ENCODE peak calls at places on chromosomes 13 and 19, in nine cellular contexts. M is tibial nerve, G is stomach, F is ovary, W is HepG2, R is esophagus muscularis mucosa, L is H1, S is transverse colon, C is K562. N is an unnamed sample.

GRCh38 chr13:64377606-64378005 is 2852.5 kb downstream of the PCDH9 start:
- DNase-seq in L (no peak), W (no peak), G (no peak), M (no peak), F (no peak), C (no peak), S (no peak), R (no peak), N (no peak)

GRCh38 chr13:27920677-27921420 is 1.0 kb downstream of the PDX1 start:
- DNase-seq in R (no peak), G (no peak), C (no peak), S (no peak), L (peak; percentile 66), F (no peak), M (no peak), W (no peak), N (peak; percentile 6)

GRCh38 chr13:64453831-64454230 is 2776.3 kb downstream of the PCDH9 start:
- DNase-seq in L (no peak), W (no peak), M (no peak), G (no peak), F (no peak), C (no peak), S (no peak), R (no peak), N (no peak)

GRCh38 chr13:97982286-97982685 is 28.8 kb downstream of the IPO5 start:
- DNase-seq in G (no peak), S (no peak), F (no peak), R (no peak), M (no peak), W (no peak), L (no peak), C (no peak), N (no peak)

GRCh38 chr13:50393641-50394040 is 378.4 kb downstream of the KCNRG start:
- DNase-seq in R (no peak), S (no peak), M (no peak), G (no peak), L (no peak), W (no peak), F (no peak), C (no peak), N (no peak)

GRCh38 chr19:12763100-12763499 is 11.5 kb downstream of the BEST2 start:
- DNase-seq in W (no peak), R (no peak), G (no peak), M (no peak), S (no peak), L (no peak), F (no peak), C (no peak), N (no peak)

GRCh38 chr19:5355076-5355475 is 14.5 kb upstream of the PTPRS start:
- DNase-seq in F (no peak), M (no peak), S (no peak), G (no peak), C (no peak), R (no peak), L (no peak), W (no peak), N (no peak)

GRCh38 chr19:34179066-34179465 is 6.8 kb downstream of the LSM14A start:
- DNase-seq in C (no peak), L (no peak), S (no peak), F (no peak), G (no peak), M (no peak), R (no peak), W (no peak), N (no peak)

GRCh38 chr19:7654401-7654800 is 14.4 kb upstream of the RETN start:
- DNase-seq in C (no peak), F (no peak), G (no peak), R (no peak), S (no peak), L (no peak), M (no peak), W (no peak), N (no peak)

DNA sequence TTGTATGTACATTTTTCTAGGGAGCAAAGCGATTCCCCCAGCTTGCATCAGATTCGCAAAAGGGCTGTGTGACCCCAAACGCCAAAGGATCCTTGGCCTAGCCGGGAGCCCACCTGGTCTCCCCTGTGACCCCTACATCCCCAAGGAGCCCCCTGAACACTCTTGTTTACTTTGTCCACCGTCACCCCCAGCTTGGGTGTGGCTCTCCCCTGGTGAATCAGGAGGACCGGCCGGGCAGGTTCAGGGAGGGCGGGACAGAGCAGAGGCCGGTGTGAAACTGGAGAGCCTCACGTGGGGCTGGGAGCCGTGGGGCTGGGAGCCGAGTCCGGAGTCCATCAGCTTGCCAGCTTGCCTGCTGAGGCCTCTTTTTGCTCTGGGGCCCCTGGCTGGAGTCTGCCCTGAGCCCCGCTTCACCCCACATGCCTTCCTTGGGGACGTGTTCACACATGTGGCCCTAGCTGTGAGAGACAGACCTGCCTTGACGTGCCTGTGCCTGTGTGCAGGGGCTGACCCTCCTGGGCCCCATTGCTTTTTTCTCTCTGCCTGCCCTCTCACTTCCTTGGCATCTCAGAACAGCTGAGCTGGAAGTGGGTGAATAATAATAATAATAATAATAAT is 2.0 kb downstream of the ITPKC start:
- DNase-seq in W (peak; percentile 79), C (peak; percentile 62), F (peak; percentile 63), S (peak; percentile 93), L (no peak), M (peak; percentile 58), G (peak; percentile 92), R (no peak), N (peak; percentile 83)
- TF ChIP-seq EP300 in W (no peak), C (no peak), F (no peak), S (peak; percentile 58), L (no peak), M (peak; percentile 46), G (no peak), R (no peak), N (no peak)

DNA sequence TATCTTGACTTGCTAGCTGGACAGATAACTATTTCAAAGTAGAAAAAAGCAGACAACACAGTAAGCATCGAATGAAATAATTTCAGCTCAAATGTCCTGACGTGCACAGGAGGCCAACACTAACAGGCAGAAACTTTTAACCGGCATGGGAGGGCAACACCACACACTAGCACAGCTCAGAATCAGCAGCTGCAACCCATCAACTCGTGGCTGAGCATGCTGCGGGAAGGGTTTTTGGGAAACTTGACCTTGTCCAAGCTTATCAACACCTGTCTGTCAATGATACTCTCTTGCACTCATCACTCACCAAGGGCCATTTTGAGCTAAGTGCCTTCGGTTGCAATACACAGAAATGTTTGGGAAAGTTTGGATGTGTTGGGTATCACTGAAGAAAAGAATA is 483.8 kb downstream of the TSHZ3 start:
- DNase-seq in S (no peak), W (no peak), G (no peak), R (no peak), C (no peak), M (no peak), L (no peak), F (no peak), N (no peak)
- TF ChIP-seq EP300 in S (no peak), W (no peak), G (no peak), R (no peak), C (no peak), M (no peak), L (no peak), F (no peak), N (no peak)

GRCh38 chr13:30156270-30156669 is 151.1 kb downstream of the KATNAL1 start:
- DNase-seq in C (no peak), F (no peak), S (no peak), L (no peak), M (no peak), R (no peak), G (no peak), W (no peak), N (no peak)

GRCh38 chr13:30157616-30157993 is 149.7 kb downstream of the KATNAL1 start:
- DNase-seq in R (no peak), S (no peak), L (no peak), F (no peak), W (no peak), G (no peak), M (no peak), C (no peak), N (no peak)

GRCh38 chr13:30156826-30157615 is 150.3 kb downstream of the KATNAL1 start:
- DNase-seq in M (no peak), L (no peak), G (no peak), C (no peak), W (no peak), R (no peak), F (no peak), S (no peak), N (no peak)

GRCh38 chr13:30158774-30159445 is 148.4 kb downstream of the KATNAL1 start:
- DNase-seq in L (no peak), C (no peak), R (no peak), G (peak; percentile 53), M (peak; percentile 32), F (no peak), S (no peak), W (no peak), N (no peak)

DNA sequence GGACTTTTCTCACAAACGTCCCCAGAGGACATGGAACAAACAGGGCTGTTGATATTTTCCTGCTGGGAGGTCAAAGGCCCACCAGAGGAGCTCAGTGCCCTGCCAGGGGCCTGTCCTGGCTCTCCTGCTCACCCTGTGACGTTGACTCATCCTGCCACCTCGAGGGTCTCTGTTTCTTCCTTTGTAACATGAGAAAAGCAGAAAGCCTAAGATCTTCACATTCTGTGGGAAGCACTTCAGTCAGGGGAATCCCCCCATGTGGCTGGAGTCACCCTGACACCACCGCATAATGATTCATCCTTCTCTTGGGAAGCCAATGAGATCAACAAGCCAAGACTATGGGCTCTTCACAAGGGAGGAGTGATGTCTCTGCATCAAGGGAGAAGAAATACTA is 147.9 kb downstream of the KATNAL1 start:
- DNase-seq in G (no peak), R (no peak), C (no peak), S (no peak), W (no peak), L (no peak), M (no peak), F (no peak), N (no peak)
- TF ChIP-seq EP300 in G (no peak), R (no peak), C (no peak), S (no peak), W (no peak), L (no peak), M (no peak), F (no peak), N (no peak)

DNA sequence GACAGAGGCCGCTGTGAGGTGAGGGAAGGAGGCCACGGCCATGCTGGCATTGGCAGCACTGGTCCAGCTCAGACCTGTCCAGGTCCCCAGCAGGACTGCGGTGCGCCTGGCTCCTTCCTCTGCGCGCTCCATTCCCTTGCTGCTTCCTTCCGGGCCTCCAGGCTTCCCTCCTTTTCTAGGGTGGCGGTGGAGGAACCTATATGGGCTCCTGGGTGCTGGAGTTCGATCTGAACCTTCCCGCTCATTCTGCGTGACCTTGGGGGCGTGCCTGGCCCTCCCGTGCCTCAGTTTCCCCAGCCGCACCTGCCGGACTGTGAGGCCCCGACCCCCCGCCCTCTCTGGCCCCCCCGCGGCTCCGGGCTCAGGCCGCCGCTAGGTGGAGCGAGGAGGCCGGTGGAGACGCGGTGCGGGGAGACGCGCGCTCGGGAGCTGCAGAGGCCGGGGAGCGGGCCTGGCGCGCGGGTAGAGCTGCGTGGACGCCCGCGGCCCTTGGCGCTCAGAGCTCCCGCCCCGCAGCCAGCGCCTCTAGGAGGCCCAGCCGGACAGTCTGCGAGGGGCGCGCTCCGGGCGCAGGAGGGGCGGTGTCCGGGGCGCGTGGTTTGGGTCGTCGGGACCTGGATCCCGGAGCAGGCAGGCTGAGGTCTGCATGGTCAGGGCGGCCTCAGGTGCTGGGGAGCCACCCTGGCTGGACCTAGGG is 29.9 kb downstream of the EFNA2 start:
- DNase-seq in L (peak; percentile 87), R (no peak), F (peak; percentile 73), M (no peak), G (peak; percentile 63), C (peak; percentile 86), W (no peak), S (peak; percentile 64), N (peak; percentile 52)
- TF ChIP-seq EP300 in L (no peak), R (no peak), F (no peak), M (no peak), G (no peak), C (no peak), W (no peak), S (no peak), N (no peak)

N was measured in A549.